ENCODE peak calls at places on chromosome 1, in four cellular contexts. C is thyroid gland, N is fibroblast of pulmonary artery, Q is NCI-H748 treated with DMSO at 0.1 percent for 48 hours. A is an unnamed sample.
A peak's percentile ranks its signal among the peaks of the same experiment; 100 is the strongest.

GRCh38 chr1:227747948-227748495 is 12.8 kb downstream of the SNAP47 start:
- DNase-seq in N (no peak), Q (no peak), C (no peak), A (no peak)

GRCh38 chr1:165696625-165697100 is 1.7 kb downstream of the ALDH9A1 start:
- DNase-seq in C (peak; percentile 43), N (peak; percentile 95), Q (no peak), A (no peak)

GRCh38 chr1:27823784-27824183 is 6.8 kb upstream of the PPP1R8 start:
- DNase-seq in Q (no peak), N (no peak), C (no peak), A (no peak)

GRCh38 chr1:171220551-171221175 is 27.6 kb upstream of the FMO1 start:
- DNase-seq in C (no peak), N (peak; percentile 69), Q (no peak), A (no peak)

GRCh38 chr1:165352442-165353293 is 3.8 kb downstream of the LMX1A start:
- DNase-seq in Q (no peak), N (no peak), C (no peak), A (no peak)

GRCh38 chr1:193919827-193920226 is 733.4 kb upstream of the B3GALT2 start:
- DNase-seq in Q (no peak), N (peak; percentile 39), C (no peak), A (no peak)

GRCh38 chr1:24704411-24705259 is 40.6 kb upstream of the CLIC4 start:
- DNase-seq in N (peak; percentile 94), Q (peak; percentile 16), C (no peak), A (no peak)

GRCh38 chr1:82264762-82265161 is 464.0 kb downstream of the ADGRL2 start:
- DNase-seq in C (no peak), Q (no peak), N (no peak), A (no peak)

GRCh38 chr1:29222686-29223085 is 8.0 kb downstream of the MECR start:
- DNase-seq in N (no peak), Q (no peak), C (no peak), A (no peak)

GRCh38 chr1:225657462-225657989 is 4.6 kb upstream of the ENAH start:
- DNase-seq in N (peak; percentile 85), Q (no peak), C (no peak), A (no peak)

GRCh38 chr1:163264256-163264655 is 57.5 kb upstream of the NUF2 start:
- DNase-seq in Q (no peak), N (no peak), C (no peak), A (no peak)

GRCh38 chr1:87284456-87285240 is 44.0 kb upstream of the LMO4 start:
- DNase-seq in N (no peak), C (no peak), Q (no peak), A (no peak)

GRCh38 chr1:96238426-96238825 is 483.2 kb upstream of the PTBP2 start:
- DNase-seq in Q (no peak), C (no peak), N (no peak), A (no peak)

GRCh38 chr1:56200446-56200845 is 378.9 kb downstream of the PLPP3 start:
- DNase-seq in Q (peak; percentile 31), N (no peak), C (no peak), A (no peak)

A was measured in activated CD4-positive, alpha-beta T cell treated with anti-CD3 and anti-CD28 coated beads for 36 hours.